ENCODE peak calls at places on chromosomes 11 and 22, in eight cellular contexts. J is activated CD8-positive, alpha-beta memory T cell treated with anti-CD3 and anti-CD28 coated beads for 24 hours; N is retinal pigment epithelial cell; G is endothelial cell; H is pancreas; R is NCI-H524; U is stimulated activated CD8-positive, alpha-beta memory T cell treated with anti-CD3 and anti-CD28 coated beads, Interleukin-4, amount 100 ng/mL, for 24 hours; Z is activated naive CD4-positive, alpha-beta T cell. D is an unnamed sample.

GRCh38 chr11:114171257-114172054 is 111.9 kb downstream of the ZBTB16 start:
- DNase-seq in U (no peak), H (peak), J (no peak), G (no peak), N (no peak), R (no peak), Z (no peak), D (no peak)

GRCh38 chr11:72814139-72814830 is at the start of gene ATG16L2:
- DNase-seq in U (peak), N (no peak), J (peak), H (peak), G (peak), Z (peak), R (peak), D (peak)

GRCh38 chr11:45654242-45654641 is 11.2 kb downstream of the CHST1 start:
- DNase-seq in U (no peak), N (no peak), J (peak), Z (no peak), H (no peak), G (peak), R (peak), D (no peak)

GRCh38 chr11:115190196-115190595 is 314.0 kb downstream of the CADM1 start:
- DNase-seq in R (peak), N (no peak), Z (no peak), U (no peak), G (no peak), J (no peak), H (no peak), D (no peak)

GRCh38 chr22:48153726-48154125 is 1391.3 kb downstream of the TBC1D22A start:
- DNase-seq in J (no peak), G (no peak), N (no peak), R (peak), H (no peak), Z (no peak), U (no peak), D (peak)

GRCh38 chr22:27105142-27106025 is 448.0 kb downstream of the MIAT start:
- DNase-seq in U (no peak), Z (no peak), N (no peak), R (no peak), H (no peak), G (no peak), J (no peak), D (no peak)

GRCh38 chr11:26704249-26704648 is 17.6 kb downstream of the SLC5A12 start:
- DNase-seq in H (no peak), R (no peak), G (no peak), Z (no peak), U (no peak), N (no peak), J (no peak), D (no peak)

GRCh38 chr11:77066229-77067023 is at the start of gene CAPN5:
- DNase-seq in U (peak), N (peak), J (peak), R (peak), H (peak), Z (peak), G (peak), D (peak)

GRCh38 chr11:62445314-62445740 is 26.5 kb downstream of the SCGB1A1 start:
- DNase-seq in G (no peak), H (no peak), Z (no peak), N (no peak), R (no peak), U (no peak), J (no peak), D (no peak)

GRCh38 chr11:28460348-28460747 is 352.2 kb downstream of the METTL15 start:
- DNase-seq in Z (no peak), R (no peak), J (no peak), H (no peak), U (no peak), G (no peak), N (no peak), D (no peak)

GRCh38 chr22:46791201-46791731 is 28.8 kb downstream of the TBC1D22A start:
- DNase-seq in G (no peak), U (peak), H (no peak), N (no peak), J (peak), R (no peak), Z (peak), D (no peak)

GRCh38 chr11:3809624-3809928 is 1.2 kb downstream of the PGAP2 start:
- DNase-seq in H (no peak), Z (no peak), R (no peak), G (no peak), U (no peak), J (no peak), N (no peak), D (no peak)

GRCh38 chr22:41910599-41911291 is 4.1 kb downstream of the SHISA8 start:
- DNase-seq in N (peak), H (no peak), R (peak), J (peak), U (no peak), G (peak), Z (peak), D (no peak)

GRCh38 chr11:126166413-126166812 is 45.0 kb downstream of the RPUSD4 start:
- DNase-seq in Z (no peak), U (no peak), H (no peak), N (no peak), G (no peak), R (no peak), J (no peak), D (no peak)

GRCh38 chr11:118232659-118233058 is 7.8 kb upstream of the JAML start:
- DNase-seq in R (no peak), H (no peak), G (no peak), U (no peak), Z (no peak), N (no peak), J (no peak), D (no peak)

GRCh38 chr11:83689062-83689461 is 402.9 kb upstream of the CCDC90B start:
- DNase-seq in H (no peak), G (no peak), U (no peak), N (no peak), J (no peak), Z (no peak), R (no peak), D (no peak)

GRCh38 chr22:44091021-44091721 is 67.1 kb downstream of the PARVB start:
- DNase-seq in H (no peak), G (peak), R (peak), N (no peak), Z (no peak), J (no peak), U (peak), D (no peak)

GRCh38 chr11:32081129-32081641 is 9.7 kb upstream of the RCN1 start:
- DNase-seq in N (peak), H (no peak), R (peak), Z (no peak), G (no peak), J (no peak), U (no peak), D (no peak)

GRCh38 chr22:45584621-45585436 is 82.1 kb downstream of the FBLN1 start:
- DNase-seq in J (no peak), H (no peak), R (no peak), G (no peak), N (no peak), U (no peak), Z (no peak), D (no peak)

GRCh38 chr22:30474683-30475424 is 3.0 kb upstream of the SEC14L3 start:
- DNase-seq in G (no peak), Z (no peak), R (no peak), N (no peak), J (no peak), U (no peak), H (no peak), D (no peak)